ENCODE peak calls at places on chromosomes 12 and 14, in five cellular contexts. One of them, this sample, is unnamed.

GRCh38 chr12:91274886-91275285 is 92.3 kb upstream of the DCN start:
- DNase-seq in smooth muscle cell of the brain vasculature: peak; percentile 73
- DNase-seq in mesenteric fat pad: no peak
- DNase-seq in NAMALWA: no peak
- DNase-seq in endothelial cell: no peak
- DNase-seq in this sample: no peak

GRCh38 chr14:54902143-54902520 is 494 bp downstream of the GCH1 start:
- DNase-seq in endothelial cell: peak; percentile 77
- DNase-seq in mesenteric fat pad: peak; percentile 92
- DNase-seq in NAMALWA: peak; percentile 65
- DNase-seq in smooth muscle cell of the brain vasculature: no peak
- DNase-seq in this sample: no peak

GRCh38 chr14:105090493-105091334 is 25.5 kb upstream of the GPR132 start:
- DNase-seq in mesenteric fat pad: peak; percentile 96
- DNase-seq in endothelial cell: peak; percentile 95
- DNase-seq in smooth muscle cell of the brain vasculature: peak; percentile 43
- DNase-seq in NAMALWA: peak; percentile 91
- DNase-seq in this sample: no peak

GRCh38 chr12:85277900-85278597 is 2.0 kb upstream of the ALX1 start:
- DNase-seq in smooth muscle cell of the brain vasculature: no peak
- DNase-seq in mesenteric fat pad: no peak
- DNase-seq in endothelial cell: peak; percentile 24
- DNase-seq in NAMALWA: no peak
- DNase-seq in this sample: no peak

GRCh38 chr12:99772274-99772673 is 124.7 kb downstream of the GARIN6 start:
- DNase-seq in endothelial cell: no peak
- DNase-seq in mesenteric fat pad: no peak
- DNase-seq in NAMALWA: no peak
- DNase-seq in smooth muscle cell of the brain vasculature: no peak
- DNase-seq in this sample: no peak

GRCh38 chr12:52054838-52055741 is 3.8 kb downstream of the NR4A1 start:
- DNase-seq in endothelial cell: no peak
- DNase-seq in NAMALWA: no peak
- DNase-seq in mesenteric fat pad: no peak
- DNase-seq in smooth muscle cell of the brain vasculature: no peak
- DNase-seq in this sample: no peak

GRCh38 chr12:76719642-76720041 is 44.3 kb upstream of the ZDHHC17 start:
- DNase-seq in endothelial cell: no peak
- DNase-seq in NAMALWA: no peak
- DNase-seq in smooth muscle cell of the brain vasculature: no peak
- DNase-seq in mesenteric fat pad: no peak
- DNase-seq in this sample: no peak

GRCh38 chr12:2540535-2540941 is 254.2 kb upstream of the FKBP4 start:
- DNase-seq in endothelial cell: no peak
- DNase-seq in mesenteric fat pad: no peak
- DNase-seq in smooth muscle cell of the brain vasculature: no peak
- DNase-seq in NAMALWA: no peak
- DNase-seq in this sample: no peak

GRCh38 chr14:20632831-20633771 is 8.4 kb downstream of the OR6S1 start:
- DNase-seq in smooth muscle cell of the brain vasculature: no peak
- DNase-seq in NAMALWA: peak; percentile 96
- DNase-seq in mesenteric fat pad: no peak
- DNase-seq in endothelial cell: peak; percentile 62
- DNase-seq in this sample: peak; percentile 94

GRCh38 chr12:121827351-121828099 is 23.7 kb downstream of the SETD1B start:
- DNase-seq in smooth muscle cell of the brain vasculature: no peak
- DNase-seq in NAMALWA: no peak
- DNase-seq in endothelial cell: no peak
- DNase-seq in mesenteric fat pad: no peak
- DNase-seq in this sample: no peak

GRCh38 chr12:4448943-4449861 is 3.6 kb upstream of the FGF6 start:
- DNase-seq in NAMALWA: no peak
- DNase-seq in smooth muscle cell of the brain vasculature: no peak
- DNase-seq in endothelial cell: no peak
- DNase-seq in mesenteric fat pad: no peak
- DNase-seq in this sample: no peak

GRCh38 chr12:67456281-67456918 is 187.2 kb downstream of the CAND1 start:
- DNase-seq in smooth muscle cell of the brain vasculature: peak; percentile 57
- DNase-seq in endothelial cell: no peak
- DNase-seq in mesenteric fat pad: no peak
- DNase-seq in NAMALWA: no peak
- DNase-seq in this sample: no peak

GRCh38 chr12:48996794-48997718 is 2.1 kb downstream of the DDN start:
- DNase-seq in smooth muscle cell of the brain vasculature: no peak
- DNase-seq in NAMALWA: peak; percentile 64
- DNase-seq in endothelial cell: peak; percentile 82
- DNase-seq in mesenteric fat pad: peak; percentile 92
- DNase-seq in this sample: no peak

GRCh38 chr14:65159281-65160062 is 57.2 kb upstream of the MAX start:
- DNase-seq in endothelial cell: no peak
- DNase-seq in mesenteric fat pad: no peak
- DNase-seq in smooth muscle cell of the brain vasculature: no peak
- DNase-seq in NAMALWA: peak; percentile 14
- DNase-seq in this sample: no peak

GRCh38 chr12:127162902-127163301 is 1104.1 kb upstream of the TMEM132C start:
- DNase-seq in mesenteric fat pad: no peak
- DNase-seq in NAMALWA: no peak
- DNase-seq in endothelial cell: no peak
- DNase-seq in smooth muscle cell of the brain vasculature: no peak
- DNase-seq in this sample: no peak

GRCh38 chr14:87411370-87411769 is 581.6 kb downstream of the GALC start:
- DNase-seq in smooth muscle cell of the brain vasculature: no peak
- DNase-seq in mesenteric fat pad: no peak
- DNase-seq in endothelial cell: no peak
- DNase-seq in NAMALWA: no peak
- DNase-seq in this sample: no peak

GRCh38 chr12:24488091-24488596 is 460.8 kb downstream of the BCAT1 start:
- DNase-seq in endothelial cell: no peak
- DNase-seq in smooth muscle cell of the brain vasculature: no peak
- DNase-seq in NAMALWA: no peak
- DNase-seq in mesenteric fat pad: no peak
- DNase-seq in this sample: no peak

GRCh38 chr12:22275847-22276246 is 58.7 kb downstream of the ST8SIA1 start:
- DNase-seq in NAMALWA: no peak
- DNase-seq in smooth muscle cell of the brain vasculature: peak; percentile 82
- DNase-seq in mesenteric fat pad: no peak
- DNase-seq in endothelial cell: no peak
- DNase-seq in this sample: no peak

GRCh38 chr12:75820848-75821578 is 210.6 kb downstream of the PHLDA1 start:
- DNase-seq in endothelial cell: no peak
- DNase-seq in mesenteric fat pad: no peak
- DNase-seq in smooth muscle cell of the brain vasculature: no peak
- DNase-seq in NAMALWA: no peak
- DNase-seq in this sample: no peak

GRCh38 chr14:94677747-94678146 is 65.6 kb downstream of the SERPINA3 start:
- DNase-seq in smooth muscle cell of the brain vasculature: no peak
- DNase-seq in mesenteric fat pad: peak; percentile 72
- DNase-seq in endothelial cell: no peak
- DNase-seq in NAMALWA: no peak
- DNase-seq in this sample: no peak

GRCh38 chr12:26939953-26940352 is 1.7 kb downstream of the FGFR1OP2 start:
- DNase-seq in NAMALWA: peak; percentile 55
- DNase-seq in mesenteric fat pad: no peak
- DNase-seq in smooth muscle cell of the brain vasculature: no peak
- DNase-seq in endothelial cell: no peak
- DNase-seq in this sample: no peak

GRCh38 chr12:54591001-54591591 is 2.6 kb upstream of the PPP1R1A start:
- DNase-seq in mesenteric fat pad: no peak
- DNase-seq in NAMALWA: no peak
- DNase-seq in endothelial cell: no peak
- DNase-seq in smooth muscle cell of the brain vasculature: no peak
- DNase-seq in this sample: no peak

GRCh38 chr14:68216072-68216471 is 396.5 kb downstream of the RAD51B start:
- DNase-seq in endothelial cell: no peak
- DNase-seq in smooth muscle cell of the brain vasculature: no peak
- DNase-seq in mesenteric fat pad: no peak
- DNase-seq in NAMALWA: no peak
- DNase-seq in this sample: no peak

GRCh38 chr14:99668307-99668997 is 15.6 kb upstream of the CYP46A1 start:
- DNase-seq in endothelial cell: no peak
- DNase-seq in NAMALWA: no peak
- DNase-seq in mesenteric fat pad: no peak
- DNase-seq in smooth muscle cell of the brain vasculature: no peak
- DNase-seq in this sample: no peak

GRCh38 chr14:103803661-103804060 is 43.7 kb downstream of the PPP1R13B start:
- DNase-seq in smooth muscle cell of the brain vasculature: no peak
- DNase-seq in mesenteric fat pad: no peak
- DNase-seq in endothelial cell: no peak
- DNase-seq in NAMALWA: no peak
- DNase-seq in this sample: no peak

GRCh38 chr14:104390941-104391901 is 188.3 kb upstream of the C14orf180 start:
- DNase-seq in endothelial cell: no peak
- DNase-seq in smooth muscle cell of the brain vasculature: no peak
- DNase-seq in mesenteric fat pad: peak; percentile 79
- DNase-seq in NAMALWA: no peak
- DNase-seq in this sample: no peak

GRCh38 chr12:15538881-15539280 is 216.6 kb downstream of the PTPRO start:
- DNase-seq in endothelial cell: no peak
- DNase-seq in NAMALWA: no peak
- DNase-seq in mesenteric fat pad: no peak
- DNase-seq in smooth muscle cell of the brain vasculature: no peak
- DNase-seq in this sample: no peak

GRCh38 chr14:91899213-91899612 is 31.9 kb upstream of the TC2N start:
- DNase-seq in endothelial cell: no peak
- DNase-seq in mesenteric fat pad: no peak
- DNase-seq in NAMALWA: no peak
- DNase-seq in smooth muscle cell of the brain vasculature: no peak
- DNase-seq in this sample: no peak

GRCh38 chr14:69921052-69921451 is 41.8 kb downstream of the SMOC1 start:
- DNase-seq in endothelial cell: no peak
- DNase-seq in mesenteric fat pad: no peak
- DNase-seq in smooth muscle cell of the brain vasculature: peak; percentile 66
- DNase-seq in NAMALWA: no peak
- DNase-seq in this sample: no peak

GRCh38 chr12:54379401-54380201 is 4.9 kb downstream of the ZNF385A start:
- DNase-seq in smooth muscle cell of the brain vasculature: peak; percentile 74
- DNase-seq in mesenteric fat pad: peak; percentile 96
- DNase-seq in endothelial cell: peak; percentile 99
- DNase-seq in NAMALWA: peak; percentile 92
- DNase-seq in this sample: peak; percentile 73